ENCODE peak calls at places on chromosomes 7 and 10, in five cellular contexts. K, S, C, G and Q are unnamed samples. For H3K27me3, the result is how much of the 10 kb centered on the place peaks cover.

GRCh38 chr7:93016085-93016471 is 101.7 kb downstream of the SAMD9 start:
- DNase-seq in K (no peak), G (no peak), C (no peak), S (no peak), Q (no peak)

GRCh38 chr7:86911703-86912102 is 147.8 kb downstream of the ELAPOR2 start:
- DNase-seq in G (no peak), C (no peak), K (no peak), S (no peak), Q (no peak)

GRCh38 chr7:27992755-27993478 is 187.7 kb downstream of the JAZF1 start:
- DNase-seq in K (no peak), S (no peak), C (no peak), G (no peak), Q (no peak)

GRCh38 chr10:6068422-6068821 is 6.3 kb upstream of the IL2RA start:
- DNase-seq in S (no peak), C (no peak), G (peak), K (no peak), Q (no peak)

GRCh38 chr7:132441935-132442334 is 134.3 kb downstream of the PLXNA4 start:
- DNase-seq in G (no peak), S (no peak), K (no peak), C (no peak), Q (no peak)

GRCh38 chr10:129780158-129780557 is 183.9 kb downstream of the EBF3 start:
- DNase-seq in K (no peak), C (peak), G (peak), S (no peak), Q (no peak)

GRCh38 chr7:139861794-139862193 is 32.7 kb downstream of the TBXAS1 start:
- DNase-seq in C (no peak), K (no peak), S (no peak), G (no peak), Q (no peak)

GRCh38 chr7:124692420-124692819 is 73.2 kb downstream of the GPR37 start:
- DNase-seq in G (no peak), C (no peak), K (no peak), S (no peak), Q (no peak)

GRCh38 chr10:129857242-129857960 is 106.7 kb downstream of the EBF3 start:
- DNase-seq in S (no peak), C (no peak), G (no peak), K (no peak), Q (no peak)

GRCh38 chr7:94972296-94972695 is 64.9 kb downstream of the PPP1R9A start:
- DNase-seq in G (no peak), C (no peak), S (no peak), K (no peak), Q (no peak)

GRCh38 chr7:28298870-28299484 is 113.3 kb upstream of the CREB5 start:
- DNase-seq in K (no peak), G (no peak), S (peak), C (no peak), Q (no peak)

GRCh38 chr10:119104653-119105024 is 726 bp downstream of the DENND10 start:
- DNase-seq in S (peak), K (peak), G (peak), C (peak), Q (peak)

GRCh38 chr7:133364959-133365680 is 112.2 kb downstream of the EXOC4 start:
- DNase-seq in K (no peak), G (no peak), C (no peak), S (no peak), Q (no peak)

GRCh38 chr10:123139165-123139520 is 3.4 kb downstream of the HMX3 start:
- DNase-seq in G (no peak), K (no peak), C (no peak), S (no peak), Q (no peak)
- H3K27me3 ChIP-seq in G (half or more), K (half or more), C (half or more), S (under half), Q (under half)

GRCh38 chr10:100646033-100646432 is 99.3 kb upstream of the PAX2 start:
- DNase-seq in K (no peak), S (no peak), G (no peak), C (no peak), Q (no peak)

GRCh38 chr10:100642295-100642994 is 102.9 kb upstream of the PAX2 start:
- DNase-seq in G (no peak), S (no peak), C (no peak), K (no peak), Q (no peak)

GRCh38 chr10:100647928-100648327 is 97.5 kb upstream of the PAX2 start:
- DNase-seq in S (no peak), K (no peak), G (no peak), C (no peak), Q (no peak)

GRCh38 chr10:100645609-100646008 is 99.8 kb upstream of the PAX2 start:
- DNase-seq in K (no peak), S (no peak), G (no peak), C (no peak), Q (no peak)

DNA sequence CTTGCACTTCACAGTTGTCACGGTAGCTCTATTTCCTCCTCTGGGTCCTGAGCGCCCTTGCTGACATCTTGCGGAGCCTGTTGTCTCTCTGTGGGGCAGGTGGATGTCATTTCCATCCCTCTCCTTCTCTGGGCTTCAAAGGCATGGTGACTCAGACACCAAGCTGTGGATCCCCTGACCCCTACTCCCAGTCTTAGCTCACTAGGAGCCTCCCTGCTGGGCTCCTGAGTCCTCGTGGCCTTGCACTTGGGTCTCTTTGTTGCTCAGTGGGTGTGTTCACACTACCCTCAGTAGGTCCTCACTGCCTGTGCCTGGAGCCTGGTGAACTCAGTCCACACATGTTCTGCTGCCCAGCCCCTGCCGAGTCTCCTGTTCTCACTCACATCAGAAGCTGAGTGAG is 100.3 kb upstream of the PAX2 start:
- DNase-seq in C (no peak), G (no peak), K (no peak), S (no peak), Q (no peak)
- H3K27me3 ChIP-seq in C (half or more), G (half or more), K (under half), S (under half), Q (under half)

GRCh38 chr7:97734255-97734654 is 2.4 kb downstream of the TAC1 start:
- DNase-seq in S (no peak), K (no peak), G (no peak), C (no peak), Q (no peak)
- H3K27me3 ChIP-seq in S (under half), K (under half), G (under half), C (half or more), Q (under half)

GRCh38 chr7:101166603-101166908 is 1.2 kb upstream of the VGF start:
- DNase-seq in S (no peak), C (no peak), K (no peak), G (no peak), Q (no peak)
- H3K27me3 ChIP-seq in S (under half), C (half or more), K (half or more), G (half or more), Q (under half)

DNA sequence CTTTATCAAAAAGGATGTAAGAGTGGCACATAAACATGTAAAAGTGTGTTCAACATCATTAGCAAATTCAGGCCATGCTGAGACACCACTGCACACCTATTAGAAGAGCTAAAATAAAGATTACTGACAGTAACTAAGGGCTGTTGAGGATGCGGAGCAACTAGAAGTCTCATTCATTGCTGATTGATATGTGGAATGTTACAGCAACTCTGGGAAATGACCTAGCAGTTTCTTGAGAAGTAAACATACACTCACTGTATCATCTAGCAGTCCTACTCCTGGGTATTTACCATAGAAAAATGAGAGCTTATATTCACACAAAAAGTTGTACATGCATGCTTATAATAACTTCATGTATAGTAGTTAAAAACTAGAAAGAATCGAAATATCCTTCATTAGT is 77.3 kb downstream of the CCSER2 start:
- DNase-seq in K (no peak), S (no peak), C (no peak), G (no peak), Q (no peak)
- H3K27me3 ChIP-seq in K (under half), S (under half), C (under half), G (under half), Q (under half)

GRCh38 chr7:45682358-45682735 is 108.2 kb downstream of the ADCY1 start:
- DNase-seq in S (no peak), C (no peak), K (peak), G (no peak), Q (no peak)
- H3K27me3 ChIP-seq in S (under half), C (under half), K (under half), G (under half), Q (under half)

GRCh38 chr7:1232623-1233327 is at the start of gene UNCX:
- DNase-seq in K (no peak), S (no peak), G (no peak), C (no peak), Q (no peak)
- H3K27me3 ChIP-seq in K (under half), S (under half), G (half or more), C (half or more), Q (under half)

GRCh38 chr10:102505462-102506115 is 1.8 kb downstream of the SUFU start:
- DNase-seq in C (no peak), G (no peak), K (no peak), S (no peak), Q (no peak)
- H3K27me3 ChIP-seq in C (under half), G (under half), K (under half), S (under half), Q (under half)

GRCh38 chr7:66377045-66377444 is 171.9 kb downstream of the TPST1 start:
- DNase-seq in S (no peak), K (no peak), C (no peak), G (no peak), Q (peak)
- H3K27me3 ChIP-seq in S (under half), K (under half), C (under half), G (under half), Q (under half)

GRCh38 chr7:29812185-29812876 is 6.0 kb downstream of the WIPF3 start:
- DNase-seq in G (no peak), K (no peak), S (no peak), C (no peak), Q (no peak)

GRCh38 chr7:29810813-29811482 is 4.6 kb downstream of the WIPF3 start:
- DNase-seq in C (no peak), G (no peak), S (no peak), K (no peak), Q (no peak)

GRCh38 chr7:29810297-29810696 is 4.0 kb downstream of the WIPF3 start:
- DNase-seq in K (no peak), C (no peak), S (no peak), G (no peak), Q (no peak)

GRCh38 chr7:29809533-29810155 is 3.3 kb downstream of the WIPF3 start:
- DNase-seq in K (no peak), G (no peak), C (no peak), S (no peak), Q (no peak)

DNA sequence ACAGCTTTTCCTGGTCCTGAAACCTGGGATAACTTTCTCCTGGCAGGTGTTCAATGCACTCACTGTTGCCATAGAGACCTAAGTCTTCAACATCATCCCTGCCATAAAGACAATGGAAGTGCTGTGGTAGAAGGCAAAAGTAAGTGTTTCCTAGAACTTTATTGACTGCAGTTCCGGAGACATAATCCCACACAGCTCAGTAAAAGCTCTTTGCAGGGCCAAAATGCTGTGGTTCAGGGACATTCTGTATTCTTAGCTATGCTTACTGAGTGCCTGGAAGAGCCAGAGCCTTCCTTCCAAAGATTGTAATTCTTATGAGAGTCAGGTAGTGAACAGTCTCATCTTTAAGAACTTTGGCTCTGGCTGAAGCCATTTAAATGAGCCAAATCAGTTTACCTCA is 5.3 kb downstream of the WIPF3 start:
- DNase-seq in K (no peak), G (no peak), C (no peak), S (no peak), Q (no peak)
- H3K27me3 ChIP-seq in K (under half), G (under half), C (under half), S (under half), Q (under half)